ENCODE peak calls at places on chromosomes 1 and 21, in eight cellular contexts. G is breast epithelium, C is GM12878, X is H1, F is GM23338, B is prostate gland, Z is stomach, T is K562. A is an unnamed sample. For H3K4me1, the result is how much of the 10 kb centered on the place peaks cover.

GRCh38 chr1:168637350-168637991 is 61.1 kb downstream of the XCL1 start:
- DNase-seq in G (no peak), C (no peak), X (no peak), F (peak), B (no peak), Z (no peak), T (peak), A (no peak)

GRCh38 chr1:66834926-66835325 is 33.9 kb upstream of the INSL5 start:
- DNase-seq in G (no peak), C (no peak), X (no peak), F (no peak), B (no peak), Z (no peak), T (no peak), A (no peak)

GRCh38 chr1:38740543-38740942 is 119.0 kb downstream of the RRAGC start:
- DNase-seq in G (no peak), C (no peak), X (no peak), F (no peak), B (no peak), Z (no peak), T (no peak), A (no peak)

GRCh38 chr21:45465105-45465504 is 60.1 kb downstream of the COL18A1 start:
- DNase-seq in G (no peak), C (no peak), X (no peak), F (no peak), B (no peak), Z (no peak), T (no peak), A (no peak)

GRCh38 chr1:116556289-116557006 is 14.4 kb downstream of the CD58 start:
- DNase-seq in G (peak), C (peak), X (no peak), F (no peak), B (peak), Z (peak), T (peak), A (no peak)

GRCh38 chr1:193431265-193431977 is 245.0 kb upstream of the B3GALT2 start:
- DNase-seq in G (no peak), C (no peak), X (no peak), F (no peak), B (no peak), Z (no peak), T (no peak), A (no peak)

GRCh38 chr1:179090522-179090921 is 8.7 kb downstream of the TOR3A start:
- DNase-seq in G (no peak), C (no peak), X (no peak), F (no peak), B (no peak), Z (peak), T (no peak), A (no peak)

GRCh38 chr1:219402925-219403324 is 210.0 kb downstream of the ZC3H11B start:
- DNase-seq in G (no peak), C (no peak), X (no peak), F (no peak), B (no peak), Z (no peak), T (no peak), A (no peak)

GRCh38 chr1:16905112-16905855 is 9.5 kb downstream of the RNU1-2 start:
- DNase-seq in G (no peak), C (peak), X (peak), F (peak), B (no peak), Z (no peak), T (peak), A (peak)

GRCh38 chr1:17412093-17412870 is 27.2 kb downstream of the RCC2 start:
- DNase-seq in G (peak), C (no peak), X (no peak), F (no peak), B (peak), Z (no peak), T (no peak), A (no peak)

GRCh38 chr1:32605711-32606424 is 44.5 kb downstream of the ZBTB8OS start:
- DNase-seq in G (no peak), C (no peak), X (no peak), F (no peak), B (no peak), Z (no peak), T (no peak), A (no peak)

GRCh38 chr21:44006017-44006624 is 6.0 kb upstream of the TRAPPC10 start:
- DNase-seq in G (no peak), C (no peak), X (no peak), F (no peak), B (no peak), Z (no peak), T (no peak), A (no peak)

GRCh38 chr1:154869351-154870116 is 547 bp downstream of the KCNN3 start:
- DNase-seq in G (no peak), C (no peak), X (no peak), F (no peak), B (no peak), Z (no peak), T (no peak), A (no peak)

GRCh38 chr1:68293609-68294353 is 61.5 kb upstream of the WLS start:
- DNase-seq in G (no peak), C (no peak), X (peak), F (peak), B (no peak), Z (no peak), T (no peak), A (no peak)

GRCh38 chr1:43932786-43933385 is 715 bp upstream of the ARTN start:
- DNase-seq in G (no peak), C (no peak), X (no peak), F (no peak), B (no peak), Z (no peak), T (no peak), A (no peak)

GRCh38 chr21:37868896-37869295 is 47.4 kb downstream of the KCNJ6 start:
- DNase-seq in G (no peak), C (no peak), X (no peak), F (no peak), B (no peak), Z (no peak), T (no peak), A (no peak)

GRCh38 chr1:42035205-42035829 is 116.6 kb upstream of the HIVEP3 start:
- DNase-seq in G (peak), C (no peak), X (peak), F (peak), B (peak), Z (peak), T (peak), A (no peak)

GRCh38 chr1:70536708-70537398 is 125.8 kb downstream of the CTH start:
- DNase-seq in G (no peak), C (no peak), X (no peak), F (no peak), B (no peak), Z (no peak), T (no peak), A (no peak)

GRCh38 chr1:202343652-202344349 is 2.1 kb upstream of the UBE2T start:
- DNase-seq in G (no peak), C (no peak), X (no peak), F (peak), B (no peak), Z (no peak), T (peak), A (no peak)

GRCh38 chr1:183236158-183236725 is 50.2 kb downstream of the LAMC2 start:
- DNase-seq in G (no peak), C (no peak), X (no peak), F (no peak), B (no peak), Z (no peak), T (no peak), A (no peak)

GRCh38 chr1:17335821-17336718 is 28.1 kb downstream of the PADI4 start:
- DNase-seq in G (peak), C (no peak), X (peak), F (peak), B (peak), Z (peak), T (peak), A (no peak)

GRCh38 chr1:12464627-12465056 is 153.4 kb downstream of the DHRS3 start:
- DNase-seq in G (peak), C (no peak), X (no peak), F (no peak), B (peak), Z (no peak), T (no peak), A (no peak)

GRCh38 chr1:109625601-109626560 is 6.2 kb downstream of the AMPD2 start:
- DNase-seq in G (no peak), C (no peak), X (peak), F (no peak), B (no peak), Z (no peak), T (no peak), A (no peak)

GRCh38 chr1:25027876-25028586 is 98.0 kb upstream of the RUNX3 start:
- DNase-seq in G (no peak), C (no peak), X (no peak), F (no peak), B (no peak), Z (no peak), T (no peak), A (no peak)
- H3K4me1 ChIP-seq in G (under half), C (half or more), X (under half), F (under half), B (under half), Z (under half), T (under half), A (under half)

GRCh38 chr1:96722161-96722908 is 751 bp downstream of the PTBP2 start:
- DNase-seq in G (peak), C (no peak), X (peak), F (peak), B (peak), Z (peak), T (peak), A (peak)
- TF ChIP-seq POLR2AphosphoS5 in G (no peak), C (no peak), X (peak), F (no peak), B (no peak), Z (no peak), T (peak), A (no peak)

GRCh38 chr1:145955436-145955835 is 2.4 kb downstream of the LIX1L start:
- DNase-seq in G (no peak), C (no peak), X (no peak), F (no peak), B (no peak), Z (no peak), T (no peak), A (no peak)
- H3K4me1 ChIP-seq in G (under half), C (under half), X (under half), F (under half), B (under half), Z (under half), T (under half), A (half or more)

GRCh38 chr1:82219841-82220240 is 419.1 kb downstream of the ADGRL2 start:
- DNase-seq in G (no peak), C (no peak), X (no peak), F (no peak), B (no peak), Z (no peak), T (no peak), A (no peak)

GRCh38 chr1:82223091-82223490 is 422.4 kb downstream of the ADGRL2 start:
- DNase-seq in G (no peak), C (no peak), X (no peak), F (no peak), B (no peak), Z (no peak), T (no peak), A (no peak)

GRCh38 chr1:82226198-82226505 is 425.4 kb downstream of the ADGRL2 start:
- DNase-seq in G (no peak), C (no peak), X (no peak), F (no peak), B (peak), Z (no peak), T (no peak), A (no peak)

GRCh38 chr1:82225407-82226197 is 424.9 kb downstream of the ADGRL2 start:
- DNase-seq in G (no peak), C (peak), X (no peak), F (no peak), B (no peak), Z (no peak), T (no peak), A (no peak)

GRCh38 chr1:82220754-82221153 is 420.0 kb downstream of the ADGRL2 start:
- DNase-seq in G (no peak), C (no peak), X (no peak), F (no peak), B (no peak), Z (no peak), T (no peak), A (no peak)
- TF ChIP-seq POLR2AphosphoS5 in G (no peak), C (no peak), X (no peak), F (no peak), B (no peak), Z (no peak), T (no peak), A (no peak)

GRCh38 chr1:184389446-184389845 is 2.6 kb downstream of the C1orf21 start:
- DNase-seq in G (no peak), C (no peak), X (no peak), F (no peak), B (no peak), Z (no peak), T (no peak), A (no peak)
- H3K4me1 ChIP-seq in G (under half), C (under half), X (under half), F (half or more), B (under half), Z (under half), T (under half), A (half or more)

DNA sequence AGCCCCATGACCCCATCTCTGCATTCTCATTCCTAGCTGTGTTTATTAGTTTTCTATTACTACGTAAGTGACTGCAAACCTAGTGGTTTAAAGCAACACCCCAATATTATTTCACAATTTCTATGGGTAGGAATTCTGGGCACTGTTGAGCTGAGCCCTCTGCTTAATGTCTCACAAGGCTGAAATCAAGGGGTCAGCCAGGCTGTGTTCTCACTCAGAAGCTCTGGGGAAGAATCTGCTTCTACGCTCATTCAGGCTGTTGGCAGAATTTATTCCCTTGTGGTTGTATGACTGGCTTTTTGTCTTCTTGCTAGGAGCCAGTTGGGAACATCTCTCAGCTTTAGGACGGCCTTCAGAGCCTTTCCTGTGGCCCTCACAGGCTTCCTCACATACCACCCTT is 181.0 kb downstream of the GIPC2 start:
- DNase-seq in G (no peak), C (no peak), X (no peak), F (no peak), B (no peak), Z (no peak), T (no peak), A (no peak)
- TF ChIP-seq POLR2AphosphoS5 in G (no peak), C (no peak), X (no peak), F (no peak), B (no peak), Z (no peak), T (no peak), A (no peak)